ENCODE peak calls at places on chromosome 9, in four cellular contexts. P is NCI-H526 treated with DMSO at 0.1 percent for 48 hours, M is K562, C is glutamatergic neuron. J is an unnamed sample.

GRCh38 chr9:69946800-69947437 is 96.7 kb upstream of the MAMDC2 start:
- DNase-seq in P (no peak), M (no peak), C (no peak), J (no peak)

GRCh38 chr9:2291980-2292704 is 277.0 kb downstream of the SMARCA2 start:
- DNase-seq in P (no peak), M (no peak), C (no peak), J (no peak)

GRCh38 chr9:121862973-121863372 is 211.5 kb downstream of the DAB2IP start:
- DNase-seq in P (no peak), M (no peak), C (no peak), J (no peak)

GRCh38 chr9:128412120-128412790 is 8.4 kb upstream of the CERCAM start:
- DNase-seq in P (peak), M (peak), C (peak), J (no peak)

GRCh38 chr9:91711755-91712591 is 238.1 kb downstream of the ROR2 start:
- DNase-seq in P (no peak), M (no peak), C (no peak), J (no peak)

GRCh38 chr9:123216387-123216786 is 52.0 kb downstream of the STRBP start:
- DNase-seq in P (peak), M (no peak), C (no peak), J (no peak)

GRCh38 chr9:6843742-6844141 is 86.0 kb downstream of the KDM4C start:
- DNase-seq in P (no peak), M (no peak), C (no peak), J (no peak)

GRCh38 chr9:108691614-108692013 is 164.2 kb downstream of the ACTL7B start:
- DNase-seq in P (no peak), M (no peak), C (no peak), J (no peak)

GRCh38 chr9:106929471-106930198 is 66.7 kb downstream of the ZNF462 start:
- DNase-seq in P (no peak), M (no peak), C (no peak), J (no peak)

GRCh38 chr9:27566118-27566517 is 7.2 kb downstream of the C9orf72 start:
- DNase-seq in P (no peak), M (no peak), C (no peak), J (no peak)

GRCh38 chr9:122941560-122942234 is 877 bp downstream of the RABGAP1 start:
- DNase-seq in P (no peak), M (no peak), C (no peak), J (no peak)

GRCh38 chr9:19036611-19037010 is 3.6 kb upstream of the SAXO1 start:
- DNase-seq in P (no peak), M (no peak), C (no peak), J (no peak)

GRCh38 chr9:81833563-81834345 is 94.5 kb upstream of the SPATA31D4 start:
- DNase-seq in P (no peak), M (no peak), C (no peak), J (no peak)

GRCh38 chr9:84669293-84670105 is at the start of gene NTRK2:
- DNase-seq in P (peak), M (no peak), C (peak), J (no peak)

GRCh38 chr9:87270241-87271234 is 227.1 kb upstream of the DAPK1 start:
- DNase-seq in P (no peak), M (no peak), C (peak), J (no peak)

GRCh38 chr9:127754099-127754760 is 19.1 kb upstream of the TOR2A start:
- DNase-seq in P (no peak), M (peak), C (peak), J (no peak)

GRCh38 chr9:89080193-89080592 is 88.9 kb downstream of the S1PR3 start:
- DNase-seq in P (no peak), M (no peak), C (no peak), J (no peak)

GRCh38 chr9:104748359-104749031 is 1.0 kb downstream of the NIPSNAP3A start:
- DNase-seq in P (no peak), M (peak), C (no peak), J (no peak)

GRCh38 chr9:34267660-34268059 is 61.4 kb downstream of the KIF24 start:
- DNase-seq in P (no peak), M (no peak), C (no peak), J (no peak)

GRCh38 chr9:127974769-127975261 is 6.0 kb downstream of the EEIG1 start:
- DNase-seq in P (no peak), M (no peak), C (no peak), J (no peak)

GRCh38 chr9:104921067-104921741 is 6.8 kb downstream of the ABCA1 start:
- DNase-seq in P (no peak), M (no peak), C (no peak), J (no peak)

GRCh38 chr9:113635586-113635985 is 172.1 kb downstream of the RGS3 start:
- DNase-seq in P (no peak), M (no peak), C (no peak), J (no peak)

GRCh38 chr9:97924386-97924785 is 2.1 kb upstream of the TRMO start:
- DNase-seq in P (no peak), M (no peak), C (no peak), J (no peak)

GRCh38 chr9:82206490-82206889 is 217.9 kb downstream of the SPATA31D1 start:
- DNase-seq in P (no peak), M (no peak), C (no peak), J (no peak)

GRCh38 chr9:90037136-90037797 is 432.5 kb downstream of the GADD45G start:
- DNase-seq in P (no peak), M (no peak), C (no peak), J (no peak)

GRCh38 chr9:37032713-37033112 is 1.4 kb downstream of the PAX5 start:
- DNase-seq in P (peak), M (no peak), C (no peak), J (no peak)

GRCh38 chr9:97848582-97849237 is 4.3 kb upstream of the FOXE1 start:
- DNase-seq in P (no peak), M (no peak), C (no peak), J (no peak)

GRCh38 chr9:35763181-35763580 is 9.1 kb upstream of the MSMP start:
- DNase-seq in P (no peak), M (no peak), C (no peak), J (no peak)

GRCh38 chr9:120436937-120437592 is 142.9 kb downstream of the CDK5RAP2 start:
- DNase-seq in P (no peak), M (no peak), C (no peak), J (no peak)

J was measured in activated gamma-delta T cell.